ENCODE peak calls at places on chromosome 5, in nine cellular contexts. O is HCT116, P is suprapubic skin, S is HL-60, N is prostate gland, J is GM23338, A is transverse colon, W is sigmoid colon, V is HepG2. Y is an unnamed sample.

GRCh38 chr5:91162534-91163381 is 220.4 kb downstream of the ARRDC3 start:
- DNase-seq in P (no peak), W (peak), J (no peak), A (peak), S (peak), N (peak), O (peak), V (peak), Y (no peak)

GRCh38 chr5:173848986-173849596 is 39.1 kb upstream of the CPEB4 start:
- DNase-seq in S (no peak), V (no peak), W (no peak), J (no peak), P (no peak), N (no peak), O (no peak), A (no peak), Y (no peak)

GRCh38 chr5:95667219-95667618 is 15.6 kb downstream of the SPATA9 start:
- DNase-seq in N (no peak), W (no peak), J (no peak), S (no peak), P (no peak), O (no peak), V (no peak), A (no peak), Y (no peak)

GRCh38 chr5:151417712-151418111 is 29.7 kb upstream of the SLC36A1 start:
- DNase-seq in P (no peak), A (no peak), W (no peak), S (no peak), J (no peak), V (no peak), O (no peak), N (no peak), Y (no peak)

GRCh38 chr5:1080414-1080813 is 31.4 kb downstream of the SLC12A7 start:
- DNase-seq in S (no peak), O (no peak), A (no peak), N (no peak), W (no peak), J (no peak), P (no peak), V (no peak), Y (no peak)

GRCh38 chr5:126446498-126447224 is 23.5 kb downstream of the GRAMD2B start:
- DNase-seq in O (peak), W (peak), A (peak), N (no peak), P (no peak), J (no peak), V (no peak), S (no peak), Y (no peak)

GRCh38 chr5:78215972-78216371 is 78.5 kb downstream of the AP3B1 start:
- DNase-seq in P (no peak), N (no peak), J (no peak), W (no peak), S (no peak), V (no peak), O (no peak), A (no peak), Y (no peak)

GRCh38 chr5:126044111-126044668 is 379.0 kb upstream of the GRAMD2B start:
- DNase-seq in N (no peak), V (no peak), O (no peak), P (no peak), A (no peak), W (no peak), J (no peak), S (no peak), Y (no peak)

GRCh38 chr5:107469485-107469884 is 201.3 kb downstream of the EFNA5 start:
- DNase-seq in N (no peak), P (no peak), V (no peak), O (peak), A (no peak), S (peak), J (no peak), W (no peak), Y (no peak)

GRCh38 chr5:153660919-153661318 is 170.4 kb downstream of the GRIA1 start:
- DNase-seq in P (no peak), J (peak), A (no peak), O (no peak), V (no peak), S (no peak), N (no peak), W (no peak), Y (no peak)

GRCh38 chr5:39080597-39081204 is 6.5 kb upstream of the RICTOR start:
- DNase-seq in V (peak), N (peak), W (peak), J (peak), A (peak), O (peak), S (peak), P (no peak), Y (no peak)

GRCh38 chr5:40405230-40405629 is 274.5 kb upstream of the PTGER4 start:
- DNase-seq in S (no peak), N (no peak), O (no peak), P (no peak), W (no peak), V (no peak), J (no peak), A (no peak), Y (no peak)

GRCh38 chr5:149450199-149450598 is 71.1 kb upstream of the IL17B start:
- DNase-seq in N (peak), S (no peak), W (peak), P (no peak), J (no peak), V (no peak), O (no peak), A (peak), Y (peak)

DNA sequence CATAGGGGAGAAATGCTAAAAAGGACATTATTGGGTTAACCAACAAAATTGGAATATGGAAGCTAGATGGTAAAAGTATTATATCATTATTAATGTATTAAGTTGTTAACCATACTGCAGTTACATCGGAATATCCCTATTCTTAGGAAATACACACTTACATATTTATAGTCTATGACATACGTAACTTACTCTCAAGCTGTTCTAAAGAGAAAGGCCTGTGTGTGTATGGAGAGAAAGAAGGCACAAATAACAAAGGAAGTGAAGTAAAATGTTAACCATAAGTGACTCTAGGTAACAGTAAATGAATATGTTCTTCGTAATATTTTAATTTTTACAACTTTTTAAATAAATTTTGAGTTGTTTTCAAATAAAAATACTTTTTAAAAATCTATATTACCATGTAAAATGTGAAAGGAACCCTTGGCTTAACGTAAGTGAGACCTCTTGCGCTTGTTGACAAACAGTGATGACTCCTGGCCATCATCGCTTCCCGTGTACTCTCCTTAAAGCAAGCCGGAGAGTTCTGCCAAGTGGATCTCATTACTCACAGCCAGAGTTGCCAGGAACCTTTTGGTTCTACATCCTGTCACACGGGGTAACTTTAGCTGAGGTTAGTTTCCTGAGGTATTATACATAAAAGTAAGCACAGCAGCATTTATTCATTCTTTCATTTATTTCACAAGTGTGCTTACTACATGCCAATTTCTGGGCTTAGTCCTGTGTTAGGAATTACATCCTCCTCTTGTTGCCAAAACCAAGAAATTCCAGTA is 165.4 kb downstream of the EPB41L4A start:
- DNase-seq in J (peak), V (no peak), P (no peak), W (peak), S (no peak), A (no peak), N (peak), O (no peak), Y (no peak)
- H3K27ac ChIP-seq in J (no peak), V (no peak), P (no peak), W (no peak), S (no peak), A (no peak), N (no peak), O (no peak), Y (peak)

DNA sequence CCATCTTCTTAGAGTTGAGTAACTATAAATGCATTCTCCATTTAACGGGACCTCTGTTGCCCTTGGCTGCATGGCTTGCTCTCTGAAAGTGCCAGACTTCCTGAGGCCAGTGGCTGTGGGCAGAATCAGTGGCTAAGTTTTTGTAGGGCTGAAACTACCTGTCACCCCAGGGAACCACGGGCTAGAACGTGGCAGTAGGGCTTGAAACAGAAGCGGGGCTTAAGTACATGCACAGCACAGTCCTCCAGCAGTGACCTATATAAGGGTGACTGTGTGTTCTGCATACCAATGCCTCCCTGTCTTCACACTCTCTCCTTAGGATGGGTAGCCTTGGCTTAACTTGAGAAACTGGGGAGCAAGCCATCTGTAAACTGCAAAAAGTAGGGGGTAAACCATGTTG is 43.5 kb upstream of the LRRTM2 start:
- DNase-seq in W (no peak), J (no peak), S (no peak), N (no peak), A (no peak), O (no peak), P (no peak), V (no peak), Y (no peak)
- TF ChIP-seq POLR2AphosphoS5 in W (no peak), J (no peak), S (no peak), N (no peak), A (no peak), O (no peak), P (no peak), V (no peak), Y (no peak)

GRCh38 chr5:81757404-81757803 is 6.5 kb upstream of the SSBP2 start:
- DNase-seq in W (no peak), J (no peak), V (no peak), S (no peak), P (no peak), O (no peak), N (no peak), A (no peak), Y (no peak)

GRCh38 chr5:81761270-81761669 is 10.4 kb upstream of the SSBP2 start:
- DNase-seq in W (no peak), P (no peak), J (no peak), N (no peak), S (no peak), A (no peak), O (no peak), V (no peak), Y (no peak)

GRCh38 chr5:81761970-81762369 is 11.1 kb upstream of the SSBP2 start:
- DNase-seq in S (no peak), W (no peak), N (no peak), J (no peak), V (no peak), A (no peak), O (no peak), P (no peak), Y (no peak)

GRCh38 chr5:81760521-81760920 is 9.6 kb upstream of the SSBP2 start:
- DNase-seq in A (no peak), P (no peak), N (no peak), J (no peak), V (no peak), W (no peak), O (no peak), S (no peak), Y (no peak)

GRCh38 chr5:81759632-81760005 is 8.7 kb upstream of the SSBP2 start:
- DNase-seq in S (no peak), W (no peak), A (no peak), O (no peak), P (no peak), N (no peak), V (no peak), J (no peak), Y (no peak)
- H3K27ac ChIP-seq in S (no peak), W (peak), A (no peak), O (no peak), P (no peak), N (no peak), V (no peak), J (no peak), Y (no peak)

DNA sequence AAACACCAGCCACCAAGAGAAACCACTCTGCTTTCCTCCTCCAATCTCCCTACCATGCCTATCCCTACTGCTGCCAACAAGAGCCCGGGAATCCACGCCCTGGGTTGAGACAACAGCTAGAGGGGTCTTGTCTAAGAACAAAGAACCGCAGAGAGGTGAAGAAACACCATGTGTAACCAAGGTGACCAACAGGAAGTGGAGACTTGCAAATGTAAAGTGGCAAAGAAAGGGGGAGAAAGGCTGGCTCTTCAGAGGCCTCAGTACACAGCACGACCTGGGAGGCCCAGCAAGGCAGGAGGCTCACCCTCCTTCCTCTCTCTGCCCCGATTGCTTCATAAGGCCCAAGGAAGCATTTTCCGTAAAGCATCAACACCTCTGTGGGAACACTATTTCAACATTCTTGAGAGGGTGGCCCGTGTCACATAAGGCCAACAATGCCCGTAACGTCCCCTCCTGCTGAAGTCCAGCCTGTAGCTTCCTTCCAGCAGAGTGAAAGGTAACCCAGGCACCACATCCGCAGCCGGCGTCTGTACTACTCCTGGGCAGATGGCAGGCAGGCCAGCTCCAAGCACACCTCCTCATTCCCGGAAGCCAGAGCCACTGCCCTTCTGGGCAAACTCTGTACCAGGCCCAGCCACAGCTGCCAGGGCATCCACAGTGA is 18.3 kb downstream of the CCNJL start:
- DNase-seq in O (no peak), S (peak), A (no peak), P (peak), W (no peak), V (peak), N (no peak), J (peak), Y (no peak)
- TF ChIP-seq POLR2AphosphoS5 in O (no peak), S (peak), A (no peak), P (no peak), W (no peak), V (no peak), N (no peak), J (no peak), Y (no peak)

GRCh38 chr5:116343961-116344360 is 230.7 kb downstream of the SEMA6A start:
- DNase-seq in O (no peak), N (no peak), A (no peak), J (peak), P (no peak), W (no peak), S (no peak), V (no peak), Y (no peak)
- H3K27ac ChIP-seq in O (no peak), N (no peak), A (no peak), J (no peak), P (no peak), W (no peak), S (no peak), V (no peak), Y (no peak)

DNA sequence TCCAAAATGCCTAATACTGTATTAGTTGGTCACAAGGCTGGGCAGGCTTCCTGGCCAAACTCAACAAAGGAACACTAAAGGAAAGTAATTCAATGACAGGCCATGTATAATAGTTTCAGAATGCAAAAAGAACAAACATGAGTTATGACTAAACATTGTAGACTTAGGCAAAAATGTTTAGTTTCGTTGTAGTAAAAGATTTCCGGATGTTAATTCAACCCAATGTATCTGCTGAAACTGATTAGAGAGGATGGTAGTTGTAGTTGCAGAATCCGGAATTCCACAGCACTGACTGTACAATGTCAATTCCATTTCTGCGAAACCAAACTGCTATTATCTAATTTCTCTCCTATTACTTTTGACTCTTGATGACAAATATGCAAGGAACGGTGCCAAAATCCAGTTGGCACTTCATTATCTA is 117.9 kb upstream of the FST start:
- DNase-seq in S (no peak), O (no peak), A (no peak), P (no peak), J (no peak), V (no peak), W (no peak), N (no peak), Y (no peak)
- TF ChIP-seq POLR2AphosphoS5 in S (no peak), O (no peak), A (no peak), P (no peak), J (no peak), V (no peak), W (no peak), N (no peak), Y (no peak)

GRCh38 chr5:129097498-129098296 is 3.1 kb downstream of the ISOC1 start:
- DNase-seq in S (no peak), J (no peak), N (peak), P (no peak), W (no peak), O (no peak), V (no peak), A (no peak), Y (no peak)
- H3K27ac ChIP-seq in S (no peak), J (no peak), N (peak), P (peak), W (no peak), O (no peak), V (no peak), A (no peak), Y (peak)